ENCODE peak calls at places on chromosomes 11 and 22, in five cellular contexts. One of them, this sample, is unnamed. For H3K4me1, the result is how much of the 10 kb centered on the place peaks cover.

GRCh38 chr11:32056445-32056844 is 34.4 kb upstream of the RCN1 start:
- DNase-seq in thyroid gland: no peak
- DNase-seq in mesendoderm: no peak
- DNase-seq in body of pancreas: no peak
- DNase-seq in CD8-positive, alpha-beta memory T cell: no peak
- DNase-seq in this sample: no peak

GRCh38 chr11:96319901-96320656 is 22.9 kb downstream of the MAML2 start:
- DNase-seq in body of pancreas: no peak
- DNase-seq in thyroid gland: no peak
- DNase-seq in CD8-positive, alpha-beta memory T cell: no peak
- DNase-seq in mesendoderm: no peak
- DNase-seq in this sample: no peak

GRCh38 chr11:120652705-120653335 is 141.3 kb downstream of the GRIK4 start:
- DNase-seq in body of pancreas: no peak
- DNase-seq in CD8-positive, alpha-beta memory T cell: no peak
- DNase-seq in thyroid gland: no peak
- DNase-seq in mesendoderm: no peak
- DNase-seq in this sample: no peak

GRCh38 chr11:100512475-100512874 is 174.6 kb upstream of the ARHGAP42 start:
- DNase-seq in CD8-positive, alpha-beta memory T cell: no peak
- DNase-seq in body of pancreas: no peak
- DNase-seq in thyroid gland: no peak
- DNase-seq in mesendoderm: no peak
- DNase-seq in this sample: no peak

GRCh38 chr22:49571326-49571725 is 256.3 kb downstream of the BRD1 start:
- DNase-seq in CD8-positive, alpha-beta memory T cell: no peak
- DNase-seq in thyroid gland: no peak
- DNase-seq in mesendoderm: no peak
- DNase-seq in body of pancreas: no peak
- DNase-seq in this sample: no peak

GRCh38 chr22:49291781-49292180 is 535.9 kb downstream of the BRD1 start:
- DNase-seq in mesendoderm: no peak
- DNase-seq in thyroid gland: no peak
- DNase-seq in CD8-positive, alpha-beta memory T cell: no peak
- DNase-seq in body of pancreas: no peak
- DNase-seq in this sample: no peak

GRCh38 chr22:30627480-30627879 is 8.1 kb upstream of the SLC35E4 start:
- DNase-seq in mesendoderm: no peak
- DNase-seq in CD8-positive, alpha-beta memory T cell: no peak
- DNase-seq in body of pancreas: no peak
- DNase-seq in thyroid gland: no peak
- DNase-seq in this sample: no peak

GRCh38 chr11:16956538-16957153 is 57.6 kb downstream of the PLEKHA7 start:
- DNase-seq in mesendoderm: peak
- DNase-seq in body of pancreas: peak
- DNase-seq in thyroid gland: no peak
- DNase-seq in CD8-positive, alpha-beta memory T cell: no peak
- DNase-seq in this sample: no peak

GRCh38 chr11:91730071-91730470 is 494.5 kb upstream of the FAT3 start:
- DNase-seq in thyroid gland: no peak
- DNase-seq in CD8-positive, alpha-beta memory T cell: no peak
- DNase-seq in body of pancreas: no peak
- DNase-seq in mesendoderm: peak
- DNase-seq in this sample: no peak

GRCh38 chr11:128660957-128661356 is 32.9 kb upstream of the FLI1 start:
- DNase-seq in body of pancreas: no peak
- DNase-seq in mesendoderm: no peak
- DNase-seq in CD8-positive, alpha-beta memory T cell: no peak
- DNase-seq in thyroid gland: no peak
- DNase-seq in this sample: no peak

GRCh38 chr11:125423247-125423849 is 72.7 kb downstream of the FEZ1 start:
- DNase-seq in body of pancreas: peak
- DNase-seq in CD8-positive, alpha-beta memory T cell: no peak
- DNase-seq in mesendoderm: peak
- DNase-seq in thyroid gland: no peak
- DNase-seq in this sample: no peak

GRCh38 chr11:62444271-62444833 is 25.5 kb downstream of the SCGB1A1 start:
- DNase-seq in thyroid gland: peak
- DNase-seq in mesendoderm: peak
- DNase-seq in body of pancreas: peak
- DNase-seq in CD8-positive, alpha-beta memory T cell: no peak
- DNase-seq in this sample: no peak

GRCh38 chr11:2689551-2690260 is 10.1 kb downstream of the KCNQ1OT1 start:
- DNase-seq in mesendoderm: no peak
- DNase-seq in thyroid gland: no peak
- DNase-seq in CD8-positive, alpha-beta memory T cell: peak
- DNase-seq in body of pancreas: peak
- DNase-seq in this sample: no peak
- H3K4me1 ChIP-seq in mesendoderm: under half
- H3K4me1 ChIP-seq in thyroid gland: under half
- H3K4me1 ChIP-seq in CD8-positive, alpha-beta memory T cell: under half
- H3K4me1 ChIP-seq in body of pancreas: half or more
- H3K4me1 ChIP-seq in this sample: under half

GRCh38 chr11:74121804-74122203 is 49.0 kb downstream of the C2CD3 start:
- DNase-seq in mesendoderm: peak
- DNase-seq in body of pancreas: no peak
- DNase-seq in CD8-positive, alpha-beta memory T cell: no peak
- DNase-seq in thyroid gland: no peak
- DNase-seq in this sample: no peak
- H3K4me3 ChIP-seq in mesendoderm: no peak
- H3K4me3 ChIP-seq in body of pancreas: no peak
- H3K4me3 ChIP-seq in CD8-positive, alpha-beta memory T cell: no peak
- H3K4me3 ChIP-seq in thyroid gland: no peak
- H3K4me3 ChIP-seq in this sample: no peak

GRCh38 chr11:70471254-70471653 is 72.9 kb downstream of the CTTN start:
- DNase-seq in CD8-positive, alpha-beta memory T cell: peak
- DNase-seq in body of pancreas: no peak
- DNase-seq in mesendoderm: peak
- DNase-seq in thyroid gland: no peak
- DNase-seq in this sample: no peak
- H3K4me1 ChIP-seq in CD8-positive, alpha-beta memory T cell: under half
- H3K4me1 ChIP-seq in body of pancreas: under half
- H3K4me1 ChIP-seq in mesendoderm: under half
- H3K4me1 ChIP-seq in thyroid gland: under half
- H3K4me1 ChIP-seq in this sample: under half

GRCh38 chr22:37310075-37310606 is 27.8 kb downstream of the CYTH4 start:
- DNase-seq in CD8-positive, alpha-beta memory T cell: no peak
- DNase-seq in body of pancreas: no peak
- DNase-seq in thyroid gland: no peak
- DNase-seq in mesendoderm: no peak
- DNase-seq in this sample: no peak
- H3K4me3 ChIP-seq in CD8-positive, alpha-beta memory T cell: peak
- H3K4me3 ChIP-seq in body of pancreas: no peak
- H3K4me3 ChIP-seq in thyroid gland: no peak
- H3K4me3 ChIP-seq in mesendoderm: no peak
- H3K4me3 ChIP-seq in this sample: peak

GRCh38 chr11:74646964-74647363 is 54.6 kb downstream of the POLD3 start:
- DNase-seq in body of pancreas: no peak
- DNase-seq in thyroid gland: no peak
- DNase-seq in CD8-positive, alpha-beta memory T cell: no peak
- DNase-seq in mesendoderm: peak
- DNase-seq in this sample: no peak
- H3K4me1 ChIP-seq in body of pancreas: under half
- H3K4me1 ChIP-seq in thyroid gland: under half
- H3K4me1 ChIP-seq in CD8-positive, alpha-beta memory T cell: under half
- H3K4me1 ChIP-seq in mesendoderm: under half
- H3K4me1 ChIP-seq in this sample: under half

GRCh38 chr22:20395181-20395896 is 1.4 kb downstream of the ZNF74 start:
- DNase-seq in thyroid gland: peak
- DNase-seq in mesendoderm: no peak
- DNase-seq in body of pancreas: no peak
- DNase-seq in CD8-positive, alpha-beta memory T cell: no peak
- DNase-seq in this sample: no peak
- H3K4me3 ChIP-seq in thyroid gland: no peak
- H3K4me3 ChIP-seq in mesendoderm: no peak
- H3K4me3 ChIP-seq in body of pancreas: no peak
- H3K4me3 ChIP-seq in CD8-positive, alpha-beta memory T cell: no peak
- H3K4me3 ChIP-seq in this sample: no peak

This sample was measured in effector memory CD4-positive, alpha-beta T cell.